ENCODE peak calls at places on chromosomes 1 and 21, in five cellular contexts. N is M059J, A is COR-L47, P is nephron progenitor cell, G is head of caudate nucleus. V is an unnamed sample.

GRCh38 chr1:161106434-161106833 is 8.3 kb downstream of the KLHDC9 start:
- DNase-seq in G (no peak), P (no peak), A (no peak), N (no peak), V (no peak)

GRCh38 chr1:119253366-119253765 is 112.9 kb upstream of the WARS2 start:
- DNase-seq in P (no peak), G (no peak), A (no peak), N (peak), V (no peak)

GRCh38 chr1:196933531-196934189 is 9.9 kb upstream of the CFHR2 start:
- DNase-seq in G (no peak), N (no peak), P (no peak), A (no peak), V (peak)

GRCh38 chr1:190479028-190479427 is 1.4 kb upstream of the BRINP3 start:
- DNase-seq in G (no peak), A (peak), N (no peak), P (no peak), V (peak)

GRCh38 chr1:30732277-30732996 is 9.1 kb upstream of the MATN1 start:
- DNase-seq in P (no peak), A (no peak), G (no peak), N (peak), V (no peak)

GRCh38 chr1:159229486-159229885 is 24.8 kb downstream of the ACKR1 start:
- DNase-seq in P (no peak), A (no peak), N (peak), G (no peak), V (no peak)

GRCh38 chr1:236159704-236160539 is 17.6 kb downstream of the GPR137B start:
- DNase-seq in P (peak), N (no peak), A (no peak), G (no peak), V (no peak)

GRCh38 chr1:66271216-66271903 is 262.6 kb upstream of the SGIP1 start:
- DNase-seq in A (peak), P (peak), G (peak), N (peak), V (peak)

GRCh38 chr1:55727010-55727409 is 511.8 kb upstream of the USP24 start:
- DNase-seq in N (peak), G (no peak), P (no peak), A (no peak), V (no peak)

GRCh38 chr1:26580116-26580515 is 50.6 kb downstream of the RPS6KA1 start:
- DNase-seq in G (no peak), A (no peak), N (no peak), P (no peak), V (no peak)

GRCh38 chr1:19643602-19644419 is at the start of gene NBL1:
- DNase-seq in P (peak), N (peak), A (no peak), G (peak), V (peak)

GRCh38 chr1:227892930-227893695 is 54.6 kb downstream of the WNT9A start:
- DNase-seq in G (no peak), A (no peak), P (no peak), N (no peak), V (no peak)

GRCh38 chr1:235873045-235873444 is 6.3 kb upstream of the LYST start:
- DNase-seq in G (no peak), P (no peak), A (no peak), N (no peak), V (no peak)

GRCh38 chr1:115452600-115453329 is 114.7 kb upstream of the NGF start:
- DNase-seq in A (no peak), N (no peak), G (no peak), P (no peak), V (no peak)

GRCh38 chr1:42966688-42967609 is 8.3 kb upstream of the SLC2A1 start:
- DNase-seq in A (peak), G (peak), N (peak), P (no peak), V (peak)

GRCh38 chr1:8239039-8239305 is 78.9 kb upstream of the SLC45A1 start:
- DNase-seq in G (no peak), N (peak), A (no peak), P (no peak), V (no peak)

GRCh38 chr1:26285366-26286063 is 5.6 kb downstream of the SH3BGRL3 start:
- DNase-seq in P (peak), G (no peak), A (peak), N (peak), V (no peak)

GRCh38 chr1:150477733-150478132 is 9.5 kb upstream of the TARS2 start:
- DNase-seq in A (no peak), P (no peak), G (no peak), N (no peak), V (no peak)

GRCh38 chr1:88698140-88698539 is 14.1 kb downstream of the PKN2 start:
- DNase-seq in N (peak), G (no peak), A (no peak), P (no peak), V (no peak)

GRCh38 chr21:45531393-45532215 is 10.6 kb downstream of the SLC19A1 start:
- DNase-seq in P (peak), A (no peak), G (peak), N (no peak), V (no peak)

GRCh38 chr1:160795951-160796383 is at the start of gene LY9:
- DNase-seq in A (no peak), P (no peak), G (no peak), N (no peak), V (no peak)

GRCh38 chr1:231040019-231040799 is at the start of gene FAM89A:
- DNase-seq in P (peak), N (no peak), G (peak), A (peak), V (no peak)

V was measured in NCI-H1105.